ENCODE peak calls at places on chromosome 5, in six cellular contexts. G is Panc1, Z is HepG2, N is GM12878, D is HCT116, Q is HL-60. I is an unnamed sample.

GRCh38 chr5:157592594-157592993 is 17.0 kb upstream of the ADAM19 start:
- DNase-seq in G (no peak), Z (no peak), N (no peak), D (no peak), Q (no peak), I (no peak)

GRCh38 chr5:86878250-86878649 is 260.5 kb downstream of the COX7C start:
- DNase-seq in G (no peak), Z (no peak), N (no peak), D (no peak), Q (no peak), I (no peak)

GRCh38 chr5:11302663-11303062 is 541.6 kb upstream of the DAP start:
- DNase-seq in G (no peak), Z (no peak), N (no peak), D (no peak), Q (no peak), I (no peak)

GRCh38 chr5:141431286-141431685 is 979 bp downstream of the PCDHGA12 start:
- DNase-seq in G (no peak), Z (no peak), N (no peak), D (no peak), Q (no peak), I (no peak)

GRCh38 chr5:61254969-61255555 is 77.0 kb upstream of the ZSWIM6 start:
- DNase-seq in G (no peak), Z (no peak), N (no peak), D (no peak), Q (no peak), I (no peak)

GRCh38 chr5:117255211-117256032 is 680.8 kb upstream of the SEMA6A start:
- DNase-seq in G (no peak), Z (no peak), N (no peak), D (no peak), Q (no peak), I (no peak)

GRCh38 chr5:64939772-64940510 is 171.2 kb downstream of the CWC27 start:
- DNase-seq in G (no peak), Z (peak), N (no peak), D (no peak), Q (no peak), I (peak)

GRCh38 chr5:177545487-177546261 is 8.7 kb downstream of the FAM193B start:
- DNase-seq in G (no peak), Z (no peak), N (no peak), D (no peak), Q (peak), I (no peak)

GRCh38 chr5:36875051-36875788 is 1.3 kb upstream of the NIPBL start:
- DNase-seq in G (no peak), Z (peak), N (no peak), D (no peak), Q (no peak), I (peak)

GRCh38 chr5:39108987-39109386 is 34.8 kb upstream of the RICTOR start:
- DNase-seq in G (no peak), Z (no peak), N (no peak), D (no peak), Q (no peak), I (no peak)

GRCh38 chr5:168382421-168382820 is 91.0 kb downstream of the WWC1 start:
- DNase-seq in G (no peak), Z (no peak), N (no peak), D (no peak), Q (no peak), I (no peak)

GRCh38 chr5:54944364-54944763 is 41.0 kb downstream of the ESM1 start:
- DNase-seq in G (peak), Z (no peak), N (no peak), D (peak), Q (no peak), I (peak)

GRCh38 chr5:160188151-160188967 is 40.9 kb upstream of the FABP6 start:
- DNase-seq in G (no peak), Z (no peak), N (no peak), D (no peak), Q (no peak), I (peak)

GRCh38 chr5:142342128-142342981 is 17.5 kb upstream of the SPRY4 start:
- DNase-seq in G (no peak), Z (peak), N (no peak), D (no peak), Q (no peak), I (no peak)

GRCh38 chr5:1541662-1542008 is 17.9 kb upstream of the LPCAT1 start:
- DNase-seq in G (no peak), Z (no peak), N (no peak), D (no peak), Q (no peak), I (no peak)

GRCh38 chr5:151068571-151069197 is 12.2 kb downstream of the TNIP1 start:
- DNase-seq in G (no peak), Z (no peak), N (no peak), D (no peak), Q (no peak), I (no peak)

GRCh38 chr5:109029847-109030246 is 282.1 kb downstream of the FER start:
- DNase-seq in G (no peak), Z (no peak), N (no peak), D (no peak), Q (no peak), I (no peak)
- TF ChIP-seq POLR2AphosphoS5 in G (no peak), Z (no peak), N (no peak), D (no peak), Q (no peak), I (no peak)

DNA sequence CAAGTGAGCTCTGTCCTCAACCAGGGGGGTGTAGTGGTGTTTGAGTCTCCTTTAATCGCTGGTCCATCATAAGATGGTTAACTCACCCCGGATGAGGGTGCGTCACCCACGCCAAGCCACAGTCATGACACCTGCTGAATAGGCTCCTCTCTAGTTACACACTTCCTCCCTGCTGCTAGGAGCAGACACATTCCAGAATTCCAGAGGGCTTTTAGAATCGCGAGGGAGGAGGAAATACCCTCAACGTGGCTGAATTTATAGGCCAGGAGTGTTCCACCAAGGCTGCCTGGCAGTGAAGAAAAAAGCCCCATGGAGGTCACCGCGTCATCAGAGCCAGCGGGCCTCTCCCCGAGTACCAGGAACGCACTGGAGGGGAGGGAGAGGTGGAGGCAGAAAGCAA is 5.1 kb downstream of the GLRX start:
- DNase-seq in G (no peak), Z (no peak), N (no peak), D (no peak), Q (no peak), I (peak)
- TF ChIP-seq REST in G (no peak), Z (no peak), N (no peak), D (no peak), Q (no peak), I (no peak)

GRCh38 chr5:98517559-98517958 is 255.9 kb upstream of the RGMB start:
- DNase-seq in G (no peak), Z (no peak), N (no peak), D (no peak), Q (no peak), I (no peak)

GRCh38 chr5:98519530-98519929 is 253.9 kb upstream of the RGMB start:
- DNase-seq in G (no peak), Z (no peak), N (no peak), D (no peak), Q (no peak), I (no peak)

GRCh38 chr5:98518754-98519153 is 254.7 kb upstream of the RGMB start:
- DNase-seq in G (no peak), Z (no peak), N (no peak), D (no peak), Q (no peak), I (no peak)

GRCh38 chr5:98516701-98517100 is 256.8 kb upstream of the RGMB start:
- DNase-seq in G (no peak), Z (no peak), N (no peak), D (no peak), Q (no peak), I (no peak)

DNA sequence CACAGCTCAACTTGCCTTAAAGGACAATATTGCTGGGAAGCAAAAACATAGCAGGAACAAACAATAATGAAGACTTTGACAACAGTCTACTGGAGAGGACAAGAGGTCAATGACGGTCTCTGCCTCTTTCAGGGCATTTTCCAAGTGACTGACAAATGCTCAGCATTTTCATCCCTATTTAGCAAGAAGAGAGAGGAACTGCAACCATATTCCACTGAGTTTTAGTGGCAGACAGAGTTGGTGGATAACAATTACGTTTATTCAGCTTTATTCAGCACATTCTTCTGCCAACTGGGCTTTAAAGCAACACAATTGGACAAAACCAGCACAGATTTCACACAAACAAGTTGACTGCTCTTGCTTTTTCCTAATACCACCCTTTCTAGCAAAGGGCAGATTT is 255.5 kb upstream of the RGMB start:
- DNase-seq in G (no peak), Z (no peak), N (no peak), D (no peak), Q (no peak), I (no peak)
- TF ChIP-seq POLR2AphosphoS5 in G (no peak), Z (no peak), N (no peak), D (no peak), Q (no peak), I (no peak)

GRCh38 chr5:40334242-40334635 is 345.5 kb upstream of the PTGER4 start:
- DNase-seq in G (no peak), Z (no peak), N (no peak), D (no peak), Q (no peak), I (no peak)

GRCh38 chr5:40332945-40333344 is 346.8 kb upstream of the PTGER4 start:
- DNase-seq in G (no peak), Z (no peak), N (no peak), D (no peak), Q (no peak), I (no peak)

DNA sequence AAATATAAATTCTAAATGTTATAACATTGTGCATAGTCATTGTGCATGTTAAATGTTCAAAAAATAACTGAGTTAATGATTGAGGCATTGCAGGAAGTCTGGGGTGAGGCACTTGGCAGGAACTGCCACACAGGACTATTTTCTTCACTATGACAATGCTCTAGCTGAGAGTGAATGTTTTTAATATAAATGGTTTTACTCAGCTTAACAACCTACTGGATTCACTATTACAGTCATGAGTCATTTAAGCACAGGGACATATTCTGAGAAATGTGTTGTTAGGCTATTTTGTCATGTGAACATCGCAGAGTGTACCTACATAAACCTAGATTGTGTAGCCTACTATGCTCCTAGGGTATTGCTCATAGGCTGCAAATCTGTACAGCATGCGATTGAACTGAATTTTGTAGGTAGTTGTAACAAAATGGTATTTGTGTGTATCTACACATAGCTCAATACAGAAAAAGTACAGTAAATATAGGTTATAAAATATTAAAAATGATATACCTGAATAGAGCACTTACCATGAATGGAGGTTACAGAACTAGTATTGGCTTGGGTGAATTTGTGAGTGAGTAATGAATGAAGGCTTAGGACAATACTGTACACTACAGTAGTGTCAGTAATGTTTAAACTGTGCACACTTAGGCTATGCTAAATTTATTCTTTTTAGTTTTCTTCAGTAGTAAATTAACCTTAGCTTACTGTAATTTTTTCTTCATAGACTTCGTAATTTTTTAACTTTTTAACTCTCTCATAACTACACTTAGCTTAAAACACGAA is 346.1 kb upstream of the PTGER4 start:
- DNase-seq in G (no peak), Z (no peak), N (no peak), D (no peak), Q (no peak), I (no peak)
- TF ChIP-seq REST in G (no peak), Z (no peak), N (no peak), D (no peak), Q (no peak), I (no peak)

DNA sequence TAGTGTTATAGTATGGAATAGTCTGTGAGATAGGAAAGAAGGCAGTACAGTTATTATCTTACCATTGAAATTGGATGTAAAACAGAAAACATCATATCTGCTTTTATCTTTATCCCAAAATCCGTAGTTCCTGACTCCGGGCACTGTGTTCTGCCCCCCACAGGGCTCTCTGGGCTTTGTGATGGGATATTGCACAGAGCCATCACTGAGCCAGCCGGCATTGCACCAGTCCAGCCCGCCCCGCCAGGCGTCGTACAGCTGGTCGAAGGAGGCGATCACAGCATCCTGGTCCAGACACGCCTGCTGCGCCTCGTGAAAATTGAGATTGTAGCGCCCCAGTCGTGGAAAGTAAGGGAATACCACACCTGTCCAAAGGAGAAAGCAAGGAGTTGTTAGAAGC is 76.4 kb downstream of the HAPLN1 start:
- DNase-seq in G (no peak), Z (no peak), N (no peak), D (no peak), Q (no peak), I (no peak)
- TF ChIP-seq POLR2AphosphoS5 in G (no peak), Z (no peak), N (no peak), D (no peak), Q (no peak), I (no peak)

I was measured in GM23338.